ENCODE peak calls at places on chromosomes 11 and 22, in six cellular contexts. X is aorta; P is CD8-positive, alpha-beta memory T cell; C is fibroblast of pulmonary artery; M is ascending aorta; O is SK-N-SH. B is an unnamed sample.

GRCh38 chr11:13384837-13385417 is 78.1 kb downstream of the BTBD10 start:
- DNase-seq in P (peak), M (no peak), C (peak), X (no peak), O (peak), B (peak)

GRCh38 chr11:111776398-111777093 is 10.4 kb upstream of the PPP2R1B start:
- DNase-seq in M (no peak), C (no peak), P (no peak), O (no peak), X (no peak), B (no peak)

GRCh38 chr11:46977940-46978595 is 41.5 kb downstream of the CSTPP1 start:
- DNase-seq in X (no peak), M (no peak), O (no peak), C (no peak), P (no peak), B (peak)

GRCh38 chr11:48096588-48097525 is 116.5 kb downstream of the PTPRJ start:
- DNase-seq in P (no peak), M (no peak), C (peak), O (no peak), X (no peak), B (no peak)

GRCh38 chr22:49788492-49788891 is 39.2 kb downstream of the BRD1 start:
- DNase-seq in M (no peak), O (no peak), P (no peak), C (peak), X (peak), B (peak)

GRCh38 chr11:10288881-10289764 is 4.9 kb downstream of the SBF2 start:
- DNase-seq in O (no peak), X (no peak), P (no peak), C (no peak), M (no peak), B (no peak)

GRCh38 chr11:2300290-2300935 is 1.3 kb downstream of the C11orf21 start:
- DNase-seq in X (no peak), M (no peak), C (no peak), O (no peak), P (peak), B (no peak)

GRCh38 chr11:69935941-69936505 is 116.8 kb upstream of the FGF3 start:
- DNase-seq in X (no peak), C (no peak), P (no peak), M (no peak), O (no peak), B (no peak)

GRCh38 chr11:130801287-130802146 is 114.8 kb downstream of the SNX19 start:
- DNase-seq in P (no peak), X (no peak), M (no peak), O (no peak), C (no peak), B (no peak)

GRCh38 chr11:129694966-129695365 is 120.7 kb upstream of the TMEM45B start:
- DNase-seq in O (no peak), X (no peak), C (no peak), M (no peak), P (no peak), B (no peak)

GRCh38 chr11:10428453-10428852 is 26.6 kb upstream of the AMPD3 start:
- DNase-seq in C (no peak), P (no peak), O (no peak), M (no peak), X (no peak), B (no peak)

GRCh38 chr22:32950366-32950765 is 107.8 kb downstream of the SYN3 start:
- DNase-seq in X (no peak), M (no peak), P (no peak), C (peak), O (peak), B (peak)

DNA sequence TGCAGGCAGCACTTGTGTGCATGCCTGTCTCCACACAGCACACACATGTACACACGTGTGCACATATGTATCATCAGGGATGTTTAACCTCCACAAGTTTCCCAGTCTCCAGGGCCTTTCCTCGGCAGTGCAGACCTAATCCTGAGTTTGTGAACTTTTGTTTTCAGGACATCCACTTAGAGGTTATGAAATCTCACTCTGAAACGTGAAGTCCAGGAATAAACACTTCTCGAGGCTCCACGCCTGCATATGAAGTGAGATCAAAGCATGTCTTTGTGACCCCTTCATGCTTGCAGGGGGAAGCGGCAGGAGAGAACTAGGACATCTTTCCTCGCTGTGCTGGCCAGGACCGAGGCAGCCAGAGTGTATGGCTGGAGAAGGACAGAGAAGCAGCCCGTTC is 3.1 kb downstream of the SHISAL1 start:
- DNase-seq in C (peak), M (no peak), P (no peak), O (no peak), X (no peak), B (peak)
- H3K4me3 ChIP-seq in C (no peak), M (no peak), P (no peak), O (no peak), X (no peak), B (no peak)

DNA sequence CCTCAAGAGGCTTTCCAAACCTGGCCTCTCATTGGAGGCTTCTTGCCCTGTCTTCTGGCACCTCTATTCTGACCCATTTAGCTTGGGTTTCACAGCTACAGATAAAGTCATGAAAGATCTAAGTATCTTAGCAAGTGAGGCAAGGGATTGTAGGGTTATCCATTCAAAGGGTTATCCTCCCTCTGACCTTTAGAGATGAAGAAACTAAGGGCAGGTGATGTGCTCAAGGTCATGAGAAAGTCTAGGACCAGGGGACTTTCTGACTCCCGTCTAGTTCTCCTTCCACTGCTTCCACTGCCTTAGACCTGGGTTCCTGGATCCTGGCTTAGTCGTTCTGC is 7.2 kb downstream of the PHOX2A start:
- DNase-seq in M (no peak), P (no peak), X (no peak), C (no peak), O (no peak), B (no peak)
- H3K4me3 ChIP-seq in M (no peak), P (no peak), X (no peak), C (no peak), O (no peak), B (no peak)

GRCh38 chr22:36409911-36410756 is 22.4 kb upstream of the MYH9 start:
- DNase-seq in O (no peak), P (peak), M (no peak), X (peak), C (peak), B (peak)

GRCh38 chr22:36406139-36406538 is 18.4 kb upstream of the MYH9 start:
- DNase-seq in C (no peak), P (no peak), M (no peak), O (no peak), X (no peak), B (no peak)

GRCh38 chr22:36411589-36412258 is 24.0 kb upstream of the MYH9 start:
- DNase-seq in C (no peak), O (no peak), X (no peak), P (no peak), M (no peak), B (no peak)

GRCh38 chr22:36406721-36407120 is 19.0 kb upstream of the MYH9 start:
- DNase-seq in M (no peak), O (no peak), P (no peak), C (no peak), X (no peak), B (no peak)

DNA sequence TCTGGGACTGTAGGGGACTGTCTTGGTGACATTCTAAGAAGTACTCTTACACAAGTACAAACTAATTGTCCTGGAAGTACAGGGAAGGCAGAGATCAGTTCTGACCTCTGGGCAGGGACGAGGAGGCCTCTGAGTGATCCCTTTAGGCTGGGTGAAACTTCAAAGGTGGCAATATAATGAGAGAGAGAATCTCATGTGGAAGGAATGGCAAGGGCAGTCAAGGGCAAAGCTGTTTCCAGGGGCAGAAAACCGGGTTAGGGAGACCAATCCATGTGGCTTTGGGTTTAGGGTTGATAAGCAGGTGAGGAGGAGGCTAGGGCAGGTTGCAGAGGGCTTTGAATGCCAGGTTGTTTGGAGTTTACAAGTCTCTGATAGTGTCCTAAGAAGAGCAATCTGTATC is 21.3 kb upstream of the MYH9 start:
- DNase-seq in O (no peak), C (no peak), X (no peak), M (no peak), P (no peak), B (no peak)
- H3K4me3 ChIP-seq in O (no peak), C (no peak), X (no peak), M (no peak), P (no peak), B (no peak)

GRCh38 chr22:23071163-23072034 is 1.1 kb downstream of the GNAZ start:
- DNase-seq in M (peak), X (peak), C (no peak), P (peak), O (peak), B (no peak)
- H3K4me3 ChIP-seq in M (peak), X (no peak), C (no peak), P (peak), O (peak), B (no peak)

GRCh38 chr11:57647960-57648776 is 1.5 kb downstream of the YPEL4 start:
- DNase-seq in X (no peak), O (peak), C (no peak), M (no peak), P (no peak), B (no peak)
- H3K4me3 ChIP-seq in X (no peak), O (peak), C (peak), M (peak), P (no peak), B (peak)

GRCh38 chr22:39932918-39933649 is 27.1 kb upstream of the TMA7B start:
- DNase-seq in C (peak), O (no peak), P (peak), X (no peak), M (no peak), B (peak)

GRCh38 chr22:39933741-39934140 is 26.5 kb upstream of the TMA7B start:
- DNase-seq in O (no peak), C (no peak), P (no peak), X (no peak), M (no peak), B (no peak)

GRCh38 chr22:39928556-39929401 is 27.9 kb downstream of the GRAP2 start:
- DNase-seq in X (no peak), O (no peak), C (no peak), M (no peak), P (no peak), B (no peak)

GRCh38 chr22:39932166-39932565 is 28.0 kb upstream of the TMA7B start:
- DNase-seq in P (no peak), X (no peak), M (no peak), C (no peak), O (no peak), B (no peak)

DNA sequence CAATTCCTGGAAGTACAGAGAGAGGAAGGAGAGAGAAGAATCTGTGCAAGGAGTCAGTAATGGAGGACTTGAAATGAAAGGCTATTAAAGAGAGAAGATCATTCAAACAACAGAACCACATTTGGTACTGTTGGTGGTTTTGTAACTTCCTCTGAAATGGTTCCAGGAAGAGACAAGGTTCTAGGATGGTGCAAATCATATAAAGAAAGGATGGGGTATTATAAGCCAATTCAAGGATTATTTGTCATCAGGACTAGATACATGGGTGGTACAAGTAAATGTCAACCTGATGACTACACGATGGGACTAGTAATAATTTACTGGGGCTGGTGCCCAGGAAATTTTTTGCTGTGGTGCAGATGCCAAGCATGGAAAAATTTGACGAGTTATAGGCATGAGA is 28.9 kb upstream of the TMA7B start:
- DNase-seq in P (no peak), M (no peak), C (no peak), X (no peak), O (no peak), B (no peak)
- H3K4me3 ChIP-seq in P (peak), M (no peak), C (no peak), X (no peak), O (no peak), B (no peak)

GRCh38 chr22:41781508-41781906 is 19.0 kb upstream of the CCDC134 start:
- DNase-seq in M (no peak), X (peak), P (no peak), C (no peak), O (no peak), B (no peak)

GRCh38 chr22:41782316-41782715 is 18.2 kb upstream of the CCDC134 start:
- DNase-seq in C (no peak), O (no peak), X (peak), M (no peak), P (no peak), B (no peak)

GRCh38 chr22:41780714-41781507 is 19.6 kb upstream of the CCDC134 start:
- DNase-seq in X (peak), C (peak), M (peak), P (peak), O (no peak), B (peak)

GRCh38 chr22:41779889-41780505 is 20.5 kb upstream of the CCDC134 start:
- DNase-seq in P (no peak), C (no peak), O (no peak), X (peak), M (no peak), B (no peak)

DNA sequence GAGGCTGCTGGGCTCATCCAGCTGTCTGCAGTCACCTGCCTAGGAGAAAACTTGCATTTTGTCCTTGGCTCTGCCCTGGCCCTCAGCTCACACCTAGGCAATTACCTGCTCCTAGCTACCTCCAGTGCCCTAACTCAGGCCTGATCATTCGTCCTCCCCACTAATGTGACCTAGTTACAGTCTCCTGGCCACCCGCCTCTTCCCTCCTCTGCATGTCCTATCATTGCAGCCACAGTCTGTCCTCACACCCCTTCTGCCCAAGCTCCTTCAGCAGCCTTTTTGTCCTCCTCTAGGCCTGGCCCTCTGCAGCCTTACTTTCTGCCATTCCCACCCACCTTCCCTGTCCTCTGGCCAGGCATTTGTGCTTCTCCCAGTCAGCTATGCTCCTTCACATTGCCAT is 17.7 kb upstream of the CCDC134 start:
- DNase-seq in M (no peak), X (peak), O (no peak), C (no peak), P (no peak), B (no peak)
- H3K4me3 ChIP-seq in M (no peak), X (no peak), O (no peak), C (no peak), P (peak), B (no peak)